ENCODE peak calls at places on chromosomes 5 and 9, in four cellular contexts. D is transverse colon, N is upper lobe of left lung, K is colonic mucosa. I is an unnamed sample. For H3K4me1, the result is how much of the 10 kb centered on the place peaks cover.

GRCh38 chr9:117414906-117415583 is at the start of gene ASTN2:
- DNase-seq in D (no peak), N (no peak), K (no peak), I (no peak)

GRCh38 chr9:2241461-2241874 is 226.3 kb downstream of the SMARCA2 start:
- DNase-seq in D (no peak), N (no peak), K (peak), I (no peak)

GRCh38 chr9:129679537-129679936 is 14.1 kb downstream of the PRRX2 start:
- DNase-seq in D (no peak), N (no peak), K (no peak), I (no peak)

GRCh38 chr5:108642170-108642906 is 105.4 kb upstream of the FER start:
- DNase-seq in D (peak), N (peak), K (peak), I (peak)

GRCh38 chr5:136195971-136196577 is 3.1 kb upstream of the SMIM32 start:
- DNase-seq in D (no peak), N (no peak), K (peak), I (no peak)

GRCh38 chr5:157108961-157109360 is at the start of gene HAVCR2:
- DNase-seq in D (peak), N (peak), K (peak), I (no peak)

GRCh38 chr9:75130621-75131020 is 42.3 kb downstream of the OSTF1 start:
- DNase-seq in D (no peak), N (no peak), K (no peak), I (no peak)

GRCh38 chr9:129094387-129095169 is 13.7 kb downstream of the DOLPP1 start:
- DNase-seq in D (no peak), N (no peak), K (no peak), I (no peak)

GRCh38 chr9:73089304-73089985 is 62.2 kb upstream of the ANXA1 start:
- DNase-seq in D (no peak), N (no peak), K (no peak), I (no peak)

GRCh38 chr9:74025402-74025894 is 471.7 kb upstream of the RORB start:
- DNase-seq in D (no peak), N (no peak), K (no peak), I (no peak)

GRCh38 chr5:41793156-41793770 is 77.0 kb downstream of the OXCT1 start:
- DNase-seq in D (peak), N (no peak), K (no peak), I (no peak)

GRCh38 chr5:90136952-90137528 is 272.5 kb downstream of the CETN3 start:
- DNase-seq in D (no peak), N (no peak), K (no peak), I (no peak)

GRCh38 chr9:115000217-115000639 is 69.8 kb upstream of the TNFSF8 start:
- DNase-seq in D (no peak), N (no peak), K (no peak), I (no peak)

GRCh38 chr9:76878933-76879332 is 27.0 kb downstream of the PRUNE2 start:
- DNase-seq in D (no peak), N (no peak), K (no peak), I (no peak)

GRCh38 chr5:6748142-6748541 is 34.9 kb downstream of the TENT4A start:
- DNase-seq in D (peak), N (no peak), K (no peak), I (no peak)

GRCh38 chr5:67792891-67793290 is 422.7 kb upstream of the PIK3R1 start:
- DNase-seq in D (no peak), N (no peak), K (no peak), I (no peak)

GRCh38 chr9:134150557-134151214 is 13.7 kb downstream of the RNU6ATAC start:
- DNase-seq in D (no peak), N (no peak), K (no peak), I (no peak)

GRCh38 chr9:137325124-137325523 is 23.1 kb upstream of the NRARP start:
- DNase-seq in D (no peak), N (no peak), K (no peak), I (no peak)

GRCh38 chr5:149161026-149161687 is 19.9 kb downstream of the ABLIM3 start:
- DNase-seq in D (no peak), N (no peak), K (no peak), I (no peak)

GRCh38 chr5:153629027-153629426 is 138.6 kb downstream of the GRIA1 start:
- DNase-seq in D (no peak), N (peak), K (peak), I (no peak)

GRCh38 chr5:110345623-110346022 is 380.8 kb downstream of the TMEM232 start:
- DNase-seq in D (no peak), N (no peak), K (no peak), I (no peak)

GRCh38 chr5:63351164-63351563 is 611.1 kb downstream of the HTR1A start:
- DNase-seq in D (no peak), N (no peak), K (no peak), I (no peak)

GRCh38 chr5:55176176-55176818 is 3.3 kb upstream of the CDC20B start:
- DNase-seq in D (peak), N (no peak), K (peak), I (no peak)

GRCh38 chr5:177300971-177301370 is 2.5 kb downstream of the RAB24 start:
- DNase-seq in D (no peak), N (no peak), K (no peak), I (no peak)

GRCh38 chr9:34254966-34255825 is 73.9 kb downstream of the KIF24 start:
- DNase-seq in D (no peak), N (no peak), K (no peak), I (no peak)

GRCh38 chr5:72661405-72661804 is 154.2 kb upstream of the ZNF366 start:
- DNase-seq in D (no peak), N (no peak), K (no peak), I (no peak)

GRCh38 chr9:34437006-34437925 is 21.1 kb downstream of the FAM219A start:
- DNase-seq in D (peak), N (peak), K (peak), I (peak)

DNA sequence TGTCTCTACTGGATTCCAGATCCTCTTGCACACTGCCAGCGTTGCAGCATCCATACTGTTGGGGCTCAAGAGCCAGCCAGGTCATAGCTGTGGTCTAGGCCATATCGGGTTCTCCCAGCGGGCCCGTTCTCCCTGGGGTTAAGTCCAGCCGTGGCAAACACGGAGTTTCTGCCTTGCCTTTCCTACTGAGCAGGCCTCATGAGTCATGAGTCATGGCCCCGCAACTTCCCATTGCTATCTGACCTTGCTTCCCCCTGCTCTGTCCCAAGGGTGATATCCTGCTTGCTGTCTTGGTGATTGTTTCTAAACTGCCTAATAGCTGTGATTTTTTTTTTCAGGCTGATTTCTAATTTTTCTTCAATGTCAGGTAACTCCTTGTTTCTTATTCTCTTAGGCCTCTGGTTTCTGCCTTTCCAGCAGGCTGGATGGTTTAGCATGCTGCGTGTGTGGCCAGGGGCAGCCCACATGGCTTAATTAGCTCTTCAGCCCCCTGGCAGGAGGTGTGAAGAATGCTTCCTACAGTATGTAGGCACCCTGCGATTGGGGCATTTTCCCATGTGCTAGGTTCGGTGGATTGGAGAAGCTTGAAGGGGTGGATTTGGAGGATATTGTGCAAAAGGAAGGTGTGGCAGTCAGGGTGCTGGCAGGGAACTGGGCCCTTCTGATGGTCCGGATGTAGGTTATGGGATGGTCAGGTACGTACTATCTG is 18.7 kb downstream of the DAPK1 start:
- DNase-seq in D (peak), N (peak), K (no peak), I (no peak)
- H3K4me1 ChIP-seq in D (under half), N (under half), K (under half), I (under half)

DNA sequence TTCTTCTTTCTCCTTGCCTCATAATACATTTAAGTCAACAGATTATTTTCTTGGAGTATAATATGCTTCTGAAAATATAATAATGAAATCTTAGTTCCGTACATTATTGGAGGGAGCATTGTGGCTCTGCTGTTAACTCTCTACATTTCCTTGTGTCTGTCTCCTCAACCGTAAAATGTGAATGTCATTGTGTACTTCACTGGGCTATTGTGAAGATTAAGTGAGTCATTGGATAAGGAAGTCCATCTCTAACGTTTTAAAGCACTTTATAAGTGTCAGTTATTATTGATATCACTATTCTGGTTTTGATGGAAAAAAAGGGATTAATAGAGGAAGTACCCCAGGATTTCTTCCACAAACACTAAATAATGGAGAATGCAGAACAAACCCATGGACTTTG is 304.5 kb upstream of the RFX3 start:
- DNase-seq in D (no peak), N (no peak), K (no peak), I (no peak)
- H3K4me1 ChIP-seq in D (under half), N (under half), K (under half), I (under half)

DNA sequence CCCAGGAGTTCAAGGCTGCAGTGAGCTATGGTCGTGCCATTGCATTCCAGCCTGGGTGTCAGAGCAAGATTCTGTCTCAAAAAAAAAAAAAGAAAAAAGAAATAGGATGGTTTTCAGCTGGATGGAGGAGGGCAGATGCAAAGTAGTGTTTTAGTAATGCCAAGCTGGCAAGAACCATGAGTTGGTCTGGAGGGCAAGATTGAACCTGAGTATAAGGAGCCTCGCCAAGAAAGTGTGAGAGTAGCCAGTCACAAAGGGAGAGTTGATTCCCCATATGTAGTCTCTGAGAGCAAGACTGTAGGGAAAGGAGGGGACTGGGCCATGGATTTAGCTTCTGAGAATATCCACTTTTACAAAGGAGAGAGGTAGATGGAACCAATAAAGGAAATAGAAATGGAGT is 6.9 kb downstream of the TNFAIP8 start:
- DNase-seq in D (no peak), N (no peak), K (no peak), I (no peak)
- H3K4me1 ChIP-seq in D (under half), N (half or more), K (under half), I (half or more)

DNA sequence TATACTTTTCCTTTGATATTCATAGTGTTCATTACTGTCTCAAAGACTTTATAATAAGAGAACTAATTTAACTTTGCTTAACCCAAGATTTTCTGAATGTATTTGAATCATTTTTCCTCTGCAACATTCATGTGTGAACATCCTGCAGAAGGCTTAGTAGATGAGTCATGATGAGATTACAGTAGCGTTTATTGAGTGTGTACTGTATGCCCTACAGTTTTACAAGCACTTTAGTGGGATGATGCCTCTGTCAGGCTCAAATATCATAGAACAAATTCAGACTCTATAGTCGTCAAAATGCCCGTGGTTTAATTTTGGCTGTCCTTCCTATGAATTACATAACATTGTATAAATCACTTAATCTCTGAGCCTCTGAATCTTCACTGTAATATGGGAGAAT is 41.2 kb downstream of the FYB1 start:
- DNase-seq in D (no peak), N (no peak), K (no peak), I (no peak)
- H3K4me1 ChIP-seq in D (under half), N (under half), K (under half), I (half or more)

GRCh38 chr9:83701286-83701685 is 6.5 kb downstream of the UBQLN1 start:
- DNase-seq in D (no peak), N (no peak), K (no peak), I (no peak)
- H3K4me1 ChIP-seq in D (under half), N (half or more), K (under half), I (under half)

DNA sequence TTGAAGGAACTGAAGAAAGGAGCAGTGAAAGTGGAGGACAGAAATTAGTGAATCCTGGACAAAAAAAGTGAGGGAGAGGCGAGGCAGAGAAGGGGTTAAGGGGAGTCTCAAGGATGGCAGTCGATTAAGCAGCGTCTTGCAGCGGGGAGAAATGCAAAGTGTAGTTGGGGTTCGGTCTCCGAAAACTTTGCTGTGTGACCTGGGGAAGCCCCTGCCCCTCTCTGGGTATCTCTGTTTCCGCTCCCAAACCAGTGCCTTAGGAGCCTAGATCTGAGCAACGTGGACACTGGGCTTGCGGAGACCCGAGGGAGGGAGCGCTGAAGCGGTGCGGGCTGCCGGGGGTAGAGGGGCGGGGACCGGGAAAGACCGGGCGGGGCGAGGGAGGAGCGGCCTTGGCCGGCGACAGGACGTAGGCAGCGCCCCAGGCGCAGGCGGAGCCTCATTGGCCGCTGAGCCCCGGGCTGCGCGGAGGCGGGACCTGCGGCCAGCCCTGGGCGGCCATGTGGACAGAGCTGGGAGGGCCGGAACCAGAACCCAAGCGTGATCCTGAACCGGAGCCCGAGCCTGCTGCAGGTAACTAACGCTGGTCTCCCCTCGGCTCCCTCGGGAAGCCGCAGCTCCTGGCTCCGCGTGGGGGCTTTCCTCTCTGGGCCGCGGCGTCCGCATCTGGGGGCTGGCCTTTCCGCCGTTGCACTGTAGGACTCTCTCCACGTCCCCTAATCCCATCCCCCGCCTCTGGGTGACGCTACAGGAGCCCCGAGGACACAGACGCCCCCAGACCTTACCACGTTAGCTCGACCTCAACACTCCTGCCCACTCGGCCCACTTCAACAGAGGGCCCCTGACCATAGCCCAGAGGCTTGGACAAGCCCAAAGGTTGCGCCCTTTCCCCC is at the start of gene ALDH1B1:
- DNase-seq in D (peak), N (peak), K (peak), I (peak)
- H3K4me1 ChIP-seq in D (under half), N (under half), K (under half), I (under half)

DNA sequence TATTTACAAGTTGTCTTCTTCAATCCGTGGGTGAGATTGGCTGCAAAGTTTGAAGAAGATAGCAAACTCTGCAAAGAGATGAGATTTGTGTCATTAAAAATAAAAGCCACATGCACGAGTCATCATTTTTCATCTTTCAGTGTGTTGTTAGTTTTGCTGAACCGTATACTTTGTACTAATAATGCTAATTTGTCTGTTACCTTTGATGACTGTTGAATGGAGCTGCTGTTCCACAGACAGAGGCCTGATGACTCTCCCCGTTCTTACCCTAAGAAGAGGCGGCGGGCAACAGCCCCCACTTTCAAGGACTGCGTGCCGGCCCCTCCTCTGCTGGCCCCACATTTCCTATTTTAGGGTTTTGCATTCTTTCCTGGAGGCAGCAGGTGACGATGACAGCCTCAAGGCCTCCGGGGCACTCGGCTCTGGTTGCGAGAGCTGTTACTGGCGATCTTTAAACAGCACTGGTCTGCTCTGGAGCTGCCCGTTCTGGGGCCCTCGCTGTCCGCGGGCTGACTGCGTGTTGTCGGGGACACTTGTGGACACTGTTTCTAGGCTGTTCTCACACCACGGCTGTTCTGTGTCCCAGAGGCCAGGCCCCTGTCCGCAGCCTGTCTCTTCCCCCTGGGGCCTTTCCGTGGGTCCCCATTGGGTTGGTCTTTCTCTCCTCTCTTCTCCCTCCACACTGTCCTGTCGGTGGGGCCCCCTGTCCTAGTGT is 35.1 kb downstream of the NDUFS6 start:
- DNase-seq in D (no peak), N (no peak), K (no peak), I (no peak)
- H3K4me1 ChIP-seq in D (under half), N (under half), K (under half), I (under half)

DNA sequence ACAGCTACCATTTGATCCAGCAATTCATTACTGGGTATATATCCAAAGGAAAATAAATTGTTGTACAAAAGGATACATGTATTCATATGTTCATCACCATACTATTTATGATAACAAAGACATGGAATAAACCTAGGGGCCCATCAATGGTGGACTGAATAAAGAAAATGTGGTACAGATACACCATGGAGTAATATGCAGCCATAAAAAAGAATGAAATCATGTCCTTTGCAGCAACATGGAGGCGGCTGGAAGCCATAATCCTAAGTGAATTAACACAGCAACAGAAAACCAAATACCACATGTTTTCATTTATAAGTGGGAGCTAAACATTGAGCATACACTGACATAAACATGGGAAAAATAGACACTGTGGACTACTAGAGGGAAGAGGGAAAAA is 37.1 kb downstream of the FNIP1 start:
- DNase-seq in D (no peak), N (no peak), K (no peak), I (no peak)
- H3K4me1 ChIP-seq in D (under half), N (under half), K (under half), I (under half)

I was measured in effector memory CD4-positive, alpha-beta T cell.